ENCODE peak calls at places on chromosome 14, in nine cellular contexts. B is SJSA1; C is thyroid gland; R is CD8-positive, alpha-beta T cell; D is neural progenitor cell; Z is colonic mucosa; O is heart left ventricle; N is neuronal stem cell; L is heart right ventricle. T is an unnamed sample.

GRCh38 chr14:56189306-56189705 is 71.1 kb downstream of the PELI2 start:
- DNase-seq in B (peak; percentile 5), C (no peak), R (no peak), D (no peak), Z (no peak), O (no peak), N (no peak), L (no peak), T (no peak)

GRCh38 chr14:50312734-50313054 is 570 bp downstream of the DMAC2L start:
- DNase-seq in B (no peak), C (no peak), R (no peak), D (no peak), Z (no peak), O (no peak), N (no peak), L (no peak), T (no peak)

GRCh38 chr14:89186850-89187376 is 230.1 kb downstream of the FOXN3 start:
- DNase-seq in B (no peak), C (no peak), R (no peak), D (no peak), Z (no peak), O (no peak), N (no peak), L (no peak), T (no peak)

GRCh38 chr14:20680843-20681347 is 3.5 kb upstream of the RNASE4 start:
- DNase-seq in B (no peak), C (no peak), R (no peak), D (no peak), Z (peak; percentile 68), O (no peak), N (no peak), L (no peak), T (peak; percentile 65)

GRCh38 chr14:104421892-104422291 is 157.7 kb upstream of the C14orf180 start:
- DNase-seq in B (no peak), C (no peak), R (no peak), D (no peak), Z (no peak), O (no peak), N (no peak), L (no peak), T (no peak)

GRCh38 chr14:34331728-34332623 is 130.1 kb downstream of the SPTSSA start:
- DNase-seq in B (peak; percentile 39), C (peak; percentile 76), R (peak; percentile 68), D (peak; percentile 72), Z (peak; percentile 94), O (peak; percentile 51), N (peak; percentile 32), L (peak; percentile 48), T (peak; percentile 93)

GRCh38 chr14:64671591-64671990 is 32.6 kb upstream of the PLEKHG3 start:
- DNase-seq in B (peak; percentile 52), C (no peak), R (no peak), D (peak; percentile 66), Z (no peak), O (no peak), N (peak; percentile 43), L (no peak), T (peak; percentile 42)

GRCh38 chr14:33512201-33512600 is 438.7 kb downstream of the EGLN3 start:
- DNase-seq in B (peak; percentile 7), C (no peak), R (no peak), D (no peak), Z (no peak), O (no peak), N (no peak), L (no peak), T (no peak)

GRCh38 chr14:44396226-44396625 is 110.9 kb downstream of the FSCB start:
- DNase-seq in B (no peak), C (no peak), R (no peak), D (no peak), Z (no peak), O (no peak), N (no peak), L (no peak), T (no peak)

GRCh38 chr14:103021817-103022668 is 35.3 kb downstream of the CDC42BPB start:
- DNase-seq in B (peak; percentile 16), C (peak; percentile 31), R (no peak), D (no peak), Z (no peak), O (no peak), N (no peak), L (no peak), T (no peak)

GRCh38 chr14:105064721-105065143 is 498 bp downstream of the GPR132 start:
- DNase-seq in B (no peak), C (peak; percentile 75), R (no peak), D (peak; percentile 52), Z (no peak), O (no peak), N (no peak), L (no peak), T (no peak)

GRCh38 chr14:95713596-95714371 is at the start of gene TCL1A:
- DNase-seq in B (no peak), C (no peak), R (no peak), D (no peak), Z (no peak), O (no peak), N (no peak), L (no peak), T (no peak)

GRCh38 chr14:95710106-95710505 is 3.8 kb downstream of the TCL1A start:
- DNase-seq in B (no peak), C (no peak), R (no peak), D (no peak), Z (no peak), O (no peak), N (no peak), L (no peak), T (no peak)

GRCh38 chr14:95707327-95707726 is 6.6 kb downstream of the TCL1A start:
- DNase-seq in B (no peak), C (no peak), R (no peak), D (no peak), Z (no peak), O (no peak), N (no peak), L (no peak), T (no peak)

GRCh38 chr14:95711476-95712176 is 2.3 kb downstream of the TCL1A start:
- DNase-seq in B (no peak), C (no peak), R (no peak), D (no peak), Z (no peak), O (no peak), N (no peak), L (no peak), T (no peak)

GRCh38 chr14:95712398-95712797 is 1.5 kb downstream of the TCL1A start:
- DNase-seq in B (no peak), C (no peak), R (no peak), D (no peak), Z (no peak), O (no peak), N (no peak), L (no peak), T (no peak)
- H3K4me1 ChIP-seq in B (no peaks in the 10 kb centered on the region), C (no peaks in the 10 kb centered on the region), R (no peaks in the 10 kb centered on the region), D (no peaks in the 10 kb centered on the region), Z (no peaks in the 10 kb centered on the region), O (no peaks in the 10 kb centered on the region), N (no peaks in the 10 kb centered on the region), L (no peaks in the 10 kb centered on the region), T (no peaks in the 10 kb centered on the region)

DNA sequence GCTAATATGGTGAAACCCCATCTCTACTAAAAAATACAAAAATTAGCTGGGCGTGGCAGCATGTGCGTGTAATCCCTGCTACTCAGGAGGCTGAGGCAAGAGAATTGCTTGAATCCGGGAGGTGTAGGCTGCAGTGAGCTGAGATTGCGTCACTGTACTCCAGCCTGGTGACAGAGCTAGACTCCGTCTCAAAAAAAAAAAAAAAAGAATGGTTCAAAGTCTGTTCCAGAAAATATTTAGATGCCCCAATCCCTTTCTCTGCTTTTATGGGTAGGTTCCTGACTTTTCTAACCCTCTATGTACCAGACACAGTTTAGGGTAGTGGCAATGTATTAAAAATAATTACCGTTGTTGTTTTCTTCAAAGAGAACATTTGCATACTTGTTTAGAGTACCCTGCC is 161.4 kb downstream of the STXBP6 start:
- DNase-seq in B (no peak), C (no peak), R (no peak), D (no peak), Z (no peak), O (no peak), N (no peak), L (no peak), T (no peak)
- H3K4me1 ChIP-seq in B (no peaks in the 10 kb centered on the region), C (peaks cover 8% of the 10 kb centered on the region), R (no peaks in the 10 kb centered on the region), D (no peaks in the 10 kb centered on the region), Z (no peaks in the 10 kb centered on the region), O (no peaks in the 10 kb centered on the region), N (no peaks in the 10 kb centered on the region), L (peaks cover 37% of the 10 kb centered on the region), T (no peaks in the 10 kb centered on the region)

GRCh38 chr14:23428686-23429495 is 6.6 kb downstream of the MYH7 start:
- DNase-seq in B (no peak), C (no peak), R (no peak), D (no peak), Z (no peak), O (peak; percentile 18), N (no peak), L (peak; percentile 17), T (no peak)
- H3K4me1 ChIP-seq in B (no peaks in the 10 kb centered on the region), C (no peaks in the 10 kb centered on the region), R (no peaks in the 10 kb centered on the region), D (peaks cover 14% of the 10 kb centered on the region), Z (no peaks in the 10 kb centered on the region), O (no peaks in the 10 kb centered on the region), N (peaks cover 12% of the 10 kb centered on the region), L (no peaks in the 10 kb centered on the region), T (no peaks in the 10 kb centered on the region)

GRCh38 chr14:99517046-99517642 is 35.9 kb downstream of the CCNK start:
- DNase-seq in B (no peak), C (no peak), R (no peak), D (no peak), Z (no peak), O (peak; percentile 14), N (no peak), L (no peak), T (no peak)

GRCh38 chr14:99517643-99518381 is 36.6 kb downstream of the CCNK start:
- DNase-seq in B (no peak), C (no peak), R (no peak), D (no peak), Z (no peak), O (peak; percentile 16), N (no peak), L (no peak), T (peak; percentile 52)

GRCh38 chr14:99515301-99516155 is 34.3 kb downstream of the CCNK start:
- DNase-seq in B (no peak), C (no peak), R (no peak), D (no peak), Z (no peak), O (peak; percentile 14), N (no peak), L (no peak), T (no peak)

GRCh38 chr14:99514552-99515300 is 33.5 kb downstream of the CCNK start:
- DNase-seq in B (no peak), C (no peak), R (peak; percentile 43), D (no peak), Z (no peak), O (peak; percentile 20), N (no peak), L (no peak), T (no peak)

GRCh38 chr14:99516156-99517045 is 35.2 kb downstream of the CCNK start:
- DNase-seq in B (no peak), C (no peak), R (no peak), D (no peak), Z (no peak), O (peak; percentile 15), N (no peak), L (no peak), T (no peak)
- H3K4me1 ChIP-seq in B (peaks cover 13% of the 10 kb centered on the region), C (peaks cover 7% of the 10 kb centered on the region), R (peaks cover 3% of the 10 kb centered on the region), D (peaks cover 8% of the 10 kb centered on the region), Z (no peaks in the 10 kb centered on the region), O (peaks cover 5% of the 10 kb centered on the region), N (no peaks in the 10 kb centered on the region), L (peaks cover 4% of the 10 kb centered on the region), T (peaks cover 8% of the 10 kb centered on the region)